ENCODE peak calls at places on chromosomes 11 and 22, in four cellular contexts. One of them, this sample, is unnamed.

GRCh38 chr11:2805388-2806057 is 80.1 kb downstream of the CDKN1C start:
- DNase-seq in activated B cell treated with CpG ODN at 0.5 μM for 24 hours: no peak
- DNase-seq in WTC11: peak; percentile 6
- DNase-seq in MM.1S: no peak
- DNase-seq in this sample: no peak

GRCh38 chr22:49936973-49937757 is 18.7 kb downstream of the CRELD2 start:
- DNase-seq in activated B cell treated with CpG ODN at 0.5 μM for 24 hours: no peak
- DNase-seq in WTC11: no peak
- DNase-seq in MM.1S: no peak
- DNase-seq in this sample: peak; percentile 64

GRCh38 chr11:99934008-99934407 is 753.1 kb upstream of the ARHGAP42 start:
- DNase-seq in activated B cell treated with CpG ODN at 0.5 μM for 24 hours: no peak
- DNase-seq in WTC11: no peak
- DNase-seq in MM.1S: no peak
- DNase-seq in this sample: no peak

GRCh38 chr22:17012267-17012666 is 4.2 kb upstream of the GAB4 start:
- DNase-seq in activated B cell treated with CpG ODN at 0.5 μM for 24 hours: no peak
- DNase-seq in WTC11: no peak
- DNase-seq in MM.1S: no peak
- DNase-seq in this sample: no peak

GRCh38 chr11:119518746-119519382 is 95.9 kb upstream of the THY1 start:
- DNase-seq in activated B cell treated with CpG ODN at 0.5 μM for 24 hours: no peak
- DNase-seq in WTC11: peak; percentile 77
- DNase-seq in MM.1S: peak; percentile 23
- DNase-seq in this sample: no peak

GRCh38 chr22:19277785-19278184 is 13.7 kb downstream of the CLTCL1 start:
- DNase-seq in activated B cell treated with CpG ODN at 0.5 μM for 24 hours: no peak
- DNase-seq in WTC11: no peak
- DNase-seq in MM.1S: no peak
- DNase-seq in this sample: no peak

GRCh38 chr22:37355174-37355573 is 72.1 kb downstream of the ELFN2 start:
- DNase-seq in activated B cell treated with CpG ODN at 0.5 μM for 24 hours: no peak
- DNase-seq in WTC11: no peak
- DNase-seq in MM.1S: no peak
- DNase-seq in this sample: no peak

GRCh38 chr22:45768490-45768889 is 96.9 kb downstream of the ATXN10 start:
- DNase-seq in activated B cell treated with CpG ODN at 0.5 μM for 24 hours: no peak
- DNase-seq in WTC11: no peak
- DNase-seq in MM.1S: no peak
- DNase-seq in this sample: no peak

GRCh38 chr22:49533886-49534285 is 293.8 kb downstream of the BRD1 start:
- DNase-seq in activated B cell treated with CpG ODN at 0.5 μM for 24 hours: no peak
- DNase-seq in WTC11: peak; percentile 5
- DNase-seq in MM.1S: no peak
- DNase-seq in this sample: no peak

GRCh38 chr11:121534131-121535093 is 81.6 kb upstream of the SORL1-AS1 start:
- DNase-seq in activated B cell treated with CpG ODN at 0.5 μM for 24 hours: no peak
- DNase-seq in WTC11: no peak
- DNase-seq in MM.1S: no peak
- DNase-seq in this sample: peak; percentile 26
- TF ChIP-seq CTCF in activated B cell treated with CpG ODN at 0.5 μM for 24 hours: no peak
- TF ChIP-seq CTCF in WTC11: no peak
- TF ChIP-seq CTCF in MM.1S: no peak
- TF ChIP-seq CTCF in this sample: no peak

GRCh38 chr11:30960387-30960992 is 374.3 kb upstream of the MPPED2 start:
- DNase-seq in activated B cell treated with CpG ODN at 0.5 μM for 24 hours: no peak
- DNase-seq in WTC11: no peak
- DNase-seq in MM.1S: peak; percentile 51
- DNase-seq in this sample: no peak
- TF ChIP-seq CTCF in activated B cell treated with CpG ODN at 0.5 μM for 24 hours: no peak
- TF ChIP-seq CTCF in WTC11: no peak
- TF ChIP-seq CTCF in MM.1S: peak; percentile 43
- TF ChIP-seq CTCF in this sample: peak; percentile 34

GRCh38 chr11:29452131-29452530 is 564.7 kb downstream of the KCNA4 start:
- DNase-seq in activated B cell treated with CpG ODN at 0.5 μM for 24 hours: no peak
- DNase-seq in WTC11: no peak
- DNase-seq in MM.1S: no peak
- DNase-seq in this sample: no peak

GRCh38 chr11:29446132-29446531 is 570.7 kb downstream of the KCNA4 start:
- DNase-seq in activated B cell treated with CpG ODN at 0.5 μM for 24 hours: no peak
- DNase-seq in WTC11: no peak
- DNase-seq in MM.1S: no peak
- DNase-seq in this sample: no peak

GRCh38 chr11:29447821-29448220 is 569.0 kb downstream of the KCNA4 start:
- DNase-seq in activated B cell treated with CpG ODN at 0.5 μM for 24 hours: no peak
- DNase-seq in WTC11: no peak
- DNase-seq in MM.1S: no peak
- DNase-seq in this sample: no peak

GRCh38 chr11:29449280-29450074 is 567.4 kb downstream of the KCNA4 start:
- DNase-seq in activated B cell treated with CpG ODN at 0.5 μM for 24 hours: no peak
- DNase-seq in WTC11: no peak
- DNase-seq in MM.1S: no peak
- DNase-seq in this sample: no peak

GRCh38 chr11:29448246-29448877 is 568.5 kb downstream of the KCNA4 start:
- DNase-seq in activated B cell treated with CpG ODN at 0.5 μM for 24 hours: no peak
- DNase-seq in WTC11: peak; percentile 13
- DNase-seq in MM.1S: no peak
- DNase-seq in this sample: no peak
- TF ChIP-seq CTCF in activated B cell treated with CpG ODN at 0.5 μM for 24 hours: no peak
- TF ChIP-seq CTCF in WTC11: peak; percentile 39
- TF ChIP-seq CTCF in MM.1S: no peak
- TF ChIP-seq CTCF in this sample: peak; percentile 20

GRCh38 chr11:84261707-84262106 is 975.5 kb upstream of the CCDC90B start:
- DNase-seq in activated B cell treated with CpG ODN at 0.5 μM for 24 hours: no peak
- DNase-seq in WTC11: peak; percentile 38
- DNase-seq in MM.1S: no peak
- DNase-seq in this sample: no peak
- TF ChIP-seq CTCF in activated B cell treated with CpG ODN at 0.5 μM for 24 hours: no peak
- TF ChIP-seq CTCF in WTC11: peak; percentile 28
- TF ChIP-seq CTCF in MM.1S: peak; percentile 30
- TF ChIP-seq CTCF in this sample: no peak

GRCh38 chr11:19918302-19919049 is 205.8 kb downstream of the NAV2 start:
- DNase-seq in activated B cell treated with CpG ODN at 0.5 μM for 24 hours: no peak
- DNase-seq in WTC11: no peak
- DNase-seq in MM.1S: no peak
- DNase-seq in this sample: no peak
- TF ChIP-seq CTCF in activated B cell treated with CpG ODN at 0.5 μM for 24 hours: no peak
- TF ChIP-seq CTCF in WTC11: no peak
- TF ChIP-seq CTCF in MM.1S: no peak
- TF ChIP-seq CTCF in this sample: no peak

This sample was measured in glutamatergic neuron.